ENCODE peak calls at places on chromosomes 7 and 10, in eight cellular contexts. One of them, this sample, is unnamed.

GRCh38 chr10:20811131-20811530 is 86.0 kb downstream of the NEBL start:
- DNase-seq in T1000: no peak
- DNase-seq in activated CD4-positive, alpha-beta T cell treated with anti-CD3 and anti-CD28 coated beads, Interleukin-2, amount 10 ng/mL, durations not matched to agents 7 days and 5 days: no peak
- DNase-seq in activated T-helper 1 cell treated with anti-CD3 and anti-CD28 coated beads, Interleukin-12 subunit alpha, Interleukin-12 subunit beta, Interleukin-2, Interleukin-4 antibody, amounts not matched to agents 30 ng/mL and 10 ng/mL and 1 ng/mL, durations not matched to agents 14 hours and 24 hours and 36 hours: no peak
- DNase-seq in stimulated activated naive CD4-positive, alpha-beta T cell: no peak
- DNase-seq in NCI-H1105: no peak
- DNase-seq in activated naive CD4-positive, alpha-beta T cell treated with anti-CD3 and anti-CD28 coated beads, Interleukin-2, amount 10 ng/mL, durations not matched to agents 7 days and 5 days: no peak
- DNase-seq in A172: no peak
- DNase-seq in this sample: no peak

GRCh38 chr7:141144921-141145629 is 71.2 kb downstream of the TMEM178B start:
- DNase-seq in T1000: no peak
- DNase-seq in activated T-helper 1 cell treated with anti-CD3 and anti-CD28 coated beads, Interleukin-12 subunit alpha, Interleukin-12 subunit beta, Interleukin-2, Interleukin-4 antibody, amounts not matched to agents 30 ng/mL and 10 ng/mL and 1 ng/mL, durations not matched to agents 14 hours and 24 hours and 36 hours: no peak
- DNase-seq in activated naive CD4-positive, alpha-beta T cell treated with anti-CD3 and anti-CD28 coated beads, Interleukin-2, amount 10 ng/mL, durations not matched to agents 7 days and 5 days: no peak
- DNase-seq in NCI-H1105: no peak
- DNase-seq in stimulated activated naive CD4-positive, alpha-beta T cell: no peak
- DNase-seq in A172: no peak
- DNase-seq in activated CD4-positive, alpha-beta T cell treated with anti-CD3 and anti-CD28 coated beads, Interleukin-2, amount 10 ng/mL, durations not matched to agents 7 days and 5 days: no peak
- DNase-seq in this sample: no peak

GRCh38 chr10:25575343-25575742 is 358.7 kb upstream of the MYO3A start:
- DNase-seq in activated naive CD4-positive, alpha-beta T cell treated with anti-CD3 and anti-CD28 coated beads, Interleukin-2, amount 10 ng/mL, durations not matched to agents 7 days and 5 days: no peak
- DNase-seq in NCI-H1105: no peak
- DNase-seq in activated CD4-positive, alpha-beta T cell treated with anti-CD3 and anti-CD28 coated beads, Interleukin-2, amount 10 ng/mL, durations not matched to agents 7 days and 5 days: no peak
- DNase-seq in activated T-helper 1 cell treated with anti-CD3 and anti-CD28 coated beads, Interleukin-12 subunit alpha, Interleukin-12 subunit beta, Interleukin-2, Interleukin-4 antibody, amounts not matched to agents 30 ng/mL and 10 ng/mL and 1 ng/mL, durations not matched to agents 14 hours and 24 hours and 36 hours: no peak
- DNase-seq in T1000: no peak
- DNase-seq in A172: no peak
- DNase-seq in stimulated activated naive CD4-positive, alpha-beta T cell: no peak
- DNase-seq in this sample: no peak

GRCh38 chr10:105149371-105149871 is 508.3 kb downstream of the SORCS3 start:
- DNase-seq in T1000: peak; percentile 30
- DNase-seq in A172: peak; percentile 79
- DNase-seq in activated naive CD4-positive, alpha-beta T cell treated with anti-CD3 and anti-CD28 coated beads, Interleukin-2, amount 10 ng/mL, durations not matched to agents 7 days and 5 days: no peak
- DNase-seq in NCI-H1105: no peak
- DNase-seq in activated CD4-positive, alpha-beta T cell treated with anti-CD3 and anti-CD28 coated beads, Interleukin-2, amount 10 ng/mL, durations not matched to agents 7 days and 5 days: no peak
- DNase-seq in activated T-helper 1 cell treated with anti-CD3 and anti-CD28 coated beads, Interleukin-12 subunit alpha, Interleukin-12 subunit beta, Interleukin-2, Interleukin-4 antibody, amounts not matched to agents 30 ng/mL and 10 ng/mL and 1 ng/mL, durations not matched to agents 14 hours and 24 hours and 36 hours: no peak
- DNase-seq in stimulated activated naive CD4-positive, alpha-beta T cell: no peak
- DNase-seq in this sample: no peak

GRCh38 chr7:40545739-40546138 is 410.9 kb downstream of the SUGCT start:
- DNase-seq in activated naive CD4-positive, alpha-beta T cell treated with anti-CD3 and anti-CD28 coated beads, Interleukin-2, amount 10 ng/mL, durations not matched to agents 7 days and 5 days: no peak
- DNase-seq in T1000: no peak
- DNase-seq in NCI-H1105: no peak
- DNase-seq in activated CD4-positive, alpha-beta T cell treated with anti-CD3 and anti-CD28 coated beads, Interleukin-2, amount 10 ng/mL, durations not matched to agents 7 days and 5 days: no peak
- DNase-seq in stimulated activated naive CD4-positive, alpha-beta T cell: no peak
- DNase-seq in activated T-helper 1 cell treated with anti-CD3 and anti-CD28 coated beads, Interleukin-12 subunit alpha, Interleukin-12 subunit beta, Interleukin-2, Interleukin-4 antibody, amounts not matched to agents 30 ng/mL and 10 ng/mL and 1 ng/mL, durations not matched to agents 14 hours and 24 hours and 36 hours: no peak
- DNase-seq in A172: no peak
- DNase-seq in this sample: no peak

GRCh38 chr7:8500286-8500685 is 66.9 kb downstream of the NXPH1 start:
- DNase-seq in T1000: no peak
- DNase-seq in activated T-helper 1 cell treated with anti-CD3 and anti-CD28 coated beads, Interleukin-12 subunit alpha, Interleukin-12 subunit beta, Interleukin-2, Interleukin-4 antibody, amounts not matched to agents 30 ng/mL and 10 ng/mL and 1 ng/mL, durations not matched to agents 14 hours and 24 hours and 36 hours: no peak
- DNase-seq in A172: no peak
- DNase-seq in activated CD4-positive, alpha-beta T cell treated with anti-CD3 and anti-CD28 coated beads, Interleukin-2, amount 10 ng/mL, durations not matched to agents 7 days and 5 days: no peak
- DNase-seq in stimulated activated naive CD4-positive, alpha-beta T cell: no peak
- DNase-seq in activated naive CD4-positive, alpha-beta T cell treated with anti-CD3 and anti-CD28 coated beads, Interleukin-2, amount 10 ng/mL, durations not matched to agents 7 days and 5 days: no peak
- DNase-seq in NCI-H1105: no peak
- DNase-seq in this sample: no peak

GRCh38 chr10:117662126-117662525 is 119.6 kb downstream of the EMX2 start:
- DNase-seq in activated CD4-positive, alpha-beta T cell treated with anti-CD3 and anti-CD28 coated beads, Interleukin-2, amount 10 ng/mL, durations not matched to agents 7 days and 5 days: no peak
- DNase-seq in T1000: no peak
- DNase-seq in activated T-helper 1 cell treated with anti-CD3 and anti-CD28 coated beads, Interleukin-12 subunit alpha, Interleukin-12 subunit beta, Interleukin-2, Interleukin-4 antibody, amounts not matched to agents 30 ng/mL and 10 ng/mL and 1 ng/mL, durations not matched to agents 14 hours and 24 hours and 36 hours: no peak
- DNase-seq in A172: no peak
- DNase-seq in activated naive CD4-positive, alpha-beta T cell treated with anti-CD3 and anti-CD28 coated beads, Interleukin-2, amount 10 ng/mL, durations not matched to agents 7 days and 5 days: no peak
- DNase-seq in stimulated activated naive CD4-positive, alpha-beta T cell: no peak
- DNase-seq in NCI-H1105: no peak
- DNase-seq in this sample: no peak

GRCh38 chr7:94510582-94511456 is 1.2 kb downstream of the CASD1 start:
- DNase-seq in activated CD4-positive, alpha-beta T cell treated with anti-CD3 and anti-CD28 coated beads, Interleukin-2, amount 10 ng/mL, durations not matched to agents 7 days and 5 days: peak; percentile 35
- DNase-seq in activated naive CD4-positive, alpha-beta T cell treated with anti-CD3 and anti-CD28 coated beads, Interleukin-2, amount 10 ng/mL, durations not matched to agents 7 days and 5 days: peak; percentile 46
- DNase-seq in A172: peak; percentile 49
- DNase-seq in activated T-helper 1 cell treated with anti-CD3 and anti-CD28 coated beads, Interleukin-12 subunit alpha, Interleukin-12 subunit beta, Interleukin-2, Interleukin-4 antibody, amounts not matched to agents 30 ng/mL and 10 ng/mL and 1 ng/mL, durations not matched to agents 14 hours and 24 hours and 36 hours: peak; percentile 12
- DNase-seq in stimulated activated naive CD4-positive, alpha-beta T cell: no peak
- DNase-seq in NCI-H1105: peak; percentile 40
- DNase-seq in T1000: no peak
- DNase-seq in this sample: peak; percentile 38

GRCh38 chr7:64880322-64881297 is 22.5 kb upstream of the ZNF273 start:
- DNase-seq in A172: no peak
- DNase-seq in activated naive CD4-positive, alpha-beta T cell treated with anti-CD3 and anti-CD28 coated beads, Interleukin-2, amount 10 ng/mL, durations not matched to agents 7 days and 5 days: no peak
- DNase-seq in T1000: no peak
- DNase-seq in NCI-H1105: no peak
- DNase-seq in activated CD4-positive, alpha-beta T cell treated with anti-CD3 and anti-CD28 coated beads, Interleukin-2, amount 10 ng/mL, durations not matched to agents 7 days and 5 days: no peak
- DNase-seq in activated T-helper 1 cell treated with anti-CD3 and anti-CD28 coated beads, Interleukin-12 subunit alpha, Interleukin-12 subunit beta, Interleukin-2, Interleukin-4 antibody, amounts not matched to agents 30 ng/mL and 10 ng/mL and 1 ng/mL, durations not matched to agents 14 hours and 24 hours and 36 hours: no peak
- DNase-seq in stimulated activated naive CD4-positive, alpha-beta T cell: no peak
- DNase-seq in this sample: no peak

GRCh38 chr7:74047804-74048380 is 19.9 kb downstream of the ELN start:
- DNase-seq in A172: no peak
- DNase-seq in T1000: no peak
- DNase-seq in activated CD4-positive, alpha-beta T cell treated with anti-CD3 and anti-CD28 coated beads, Interleukin-2, amount 10 ng/mL, durations not matched to agents 7 days and 5 days: no peak
- DNase-seq in activated naive CD4-positive, alpha-beta T cell treated with anti-CD3 and anti-CD28 coated beads, Interleukin-2, amount 10 ng/mL, durations not matched to agents 7 days and 5 days: no peak
- DNase-seq in stimulated activated naive CD4-positive, alpha-beta T cell: no peak
- DNase-seq in activated T-helper 1 cell treated with anti-CD3 and anti-CD28 coated beads, Interleukin-12 subunit alpha, Interleukin-12 subunit beta, Interleukin-2, Interleukin-4 antibody, amounts not matched to agents 30 ng/mL and 10 ng/mL and 1 ng/mL, durations not matched to agents 14 hours and 24 hours and 36 hours: no peak
- DNase-seq in NCI-H1105: no peak
- DNase-seq in this sample: no peak

GRCh38 chr7:22651534-22652243 is 75.3 kb upstream of the IL6 start:
- DNase-seq in T1000: peak; percentile 36
- DNase-seq in activated CD4-positive, alpha-beta T cell treated with anti-CD3 and anti-CD28 coated beads, Interleukin-2, amount 10 ng/mL, durations not matched to agents 7 days and 5 days: no peak
- DNase-seq in A172: peak; percentile 97
- DNase-seq in activated T-helper 1 cell treated with anti-CD3 and anti-CD28 coated beads, Interleukin-12 subunit alpha, Interleukin-12 subunit beta, Interleukin-2, Interleukin-4 antibody, amounts not matched to agents 30 ng/mL and 10 ng/mL and 1 ng/mL, durations not matched to agents 14 hours and 24 hours and 36 hours: no peak
- DNase-seq in activated naive CD4-positive, alpha-beta T cell treated with anti-CD3 and anti-CD28 coated beads, Interleukin-2, amount 10 ng/mL, durations not matched to agents 7 days and 5 days: no peak
- DNase-seq in NCI-H1105: no peak
- DNase-seq in stimulated activated naive CD4-positive, alpha-beta T cell: no peak
- DNase-seq in this sample: no peak

GRCh38 chr10:95277614-95278013 is 13.2 kb downstream of the PDLIM1 start:
- DNase-seq in activated CD4-positive, alpha-beta T cell treated with anti-CD3 and anti-CD28 coated beads, Interleukin-2, amount 10 ng/mL, durations not matched to agents 7 days and 5 days: no peak
- DNase-seq in T1000: no peak
- DNase-seq in NCI-H1105: no peak
- DNase-seq in activated naive CD4-positive, alpha-beta T cell treated with anti-CD3 and anti-CD28 coated beads, Interleukin-2, amount 10 ng/mL, durations not matched to agents 7 days and 5 days: no peak
- DNase-seq in activated T-helper 1 cell treated with anti-CD3 and anti-CD28 coated beads, Interleukin-12 subunit alpha, Interleukin-12 subunit beta, Interleukin-2, Interleukin-4 antibody, amounts not matched to agents 30 ng/mL and 10 ng/mL and 1 ng/mL, durations not matched to agents 14 hours and 24 hours and 36 hours: no peak
- DNase-seq in A172: no peak
- DNase-seq in stimulated activated naive CD4-positive, alpha-beta T cell: no peak
- DNase-seq in this sample: no peak

GRCh38 chr10:127776816-127777215 is 39.8 kb downstream of the FOXI2 start:
- DNase-seq in T1000: no peak
- DNase-seq in activated T-helper 1 cell treated with anti-CD3 and anti-CD28 coated beads, Interleukin-12 subunit alpha, Interleukin-12 subunit beta, Interleukin-2, Interleukin-4 antibody, amounts not matched to agents 30 ng/mL and 10 ng/mL and 1 ng/mL, durations not matched to agents 14 hours and 24 hours and 36 hours: no peak
- DNase-seq in stimulated activated naive CD4-positive, alpha-beta T cell: no peak
- DNase-seq in activated CD4-positive, alpha-beta T cell treated with anti-CD3 and anti-CD28 coated beads, Interleukin-2, amount 10 ng/mL, durations not matched to agents 7 days and 5 days: no peak
- DNase-seq in A172: peak; percentile 6
- DNase-seq in activated naive CD4-positive, alpha-beta T cell treated with anti-CD3 and anti-CD28 coated beads, Interleukin-2, amount 10 ng/mL, durations not matched to agents 7 days and 5 days: no peak
- DNase-seq in NCI-H1105: no peak
- DNase-seq in this sample: no peak